ENCODE peak calls at places on chromosomes 3 and 15, in eight cellular contexts. M is endothelial cell, Y is NB4, X is GM20000, L is right lobe of liver, E is cardiac muscle cell, N is kidney epithelial cell, W is breast epithelium. T is an unnamed sample.

GRCh38 chr15:39016706-39017105 is 452.1 kb upstream of the RASGRP1 start:
- DNase-seq in M (no peak), Y (no peak), X (no peak), L (no peak), E (no peak), N (no peak), W (no peak), T (no peak)

GRCh38 chr3:64427671-64428070 is 202.4 kb upstream of the PRICKLE2 start:
- DNase-seq in M (no peak), Y (no peak), X (no peak), L (no peak), E (no peak), N (no peak), W (no peak), T (no peak)

GRCh38 chr3:186967686-186968085 is 37.4 kb downstream of the ST6GAL1 start:
- DNase-seq in M (no peak), Y (peak), X (no peak), L (no peak), E (no peak), N (no peak), W (no peak), T (no peak)

GRCh38 chr3:58336135-58336882 is 3.6 kb downstream of the PXK start:
- DNase-seq in M (no peak), Y (peak), X (no peak), L (no peak), E (no peak), N (peak), W (no peak), T (no peak)

GRCh38 chr3:125431391-125431790 is 56.3 kb upstream of the ZNF148 start:
- DNase-seq in M (no peak), Y (no peak), X (no peak), L (no peak), E (no peak), N (no peak), W (no peak), T (no peak)

GRCh38 chr3:72010044-72010443 is 225.1 kb upstream of the PROK2 start:
- DNase-seq in M (no peak), Y (peak), X (no peak), L (no peak), E (no peak), N (no peak), W (no peak), T (no peak)

GRCh38 chr3:64327039-64327804 is 102.0 kb upstream of the PRICKLE2 start:
- DNase-seq in M (no peak), Y (no peak), X (no peak), L (no peak), E (no peak), N (no peak), W (no peak), T (no peak)

GRCh38 chr3:129305592-129306091 is 27.0 kb downstream of the HMCES start:
- DNase-seq in M (peak), Y (no peak), X (no peak), L (no peak), E (peak), N (peak), W (peak), T (no peak)

GRCh38 chr15:38877471-38877870 is 312.9 kb upstream of the RASGRP1 start:
- DNase-seq in M (no peak), Y (no peak), X (no peak), L (peak), E (no peak), N (no peak), W (no peak), T (peak)

GRCh38 chr3:64104691-64105101 is 81.4 kb upstream of the PSMD6 start:
- DNase-seq in M (no peak), Y (no peak), X (no peak), L (no peak), E (no peak), N (peak), W (no peak), T (no peak)

GRCh38 chr3:149277338-149277813 is 55.7 kb upstream of the CP start:
- DNase-seq in M (no peak), Y (peak), X (peak), L (no peak), E (no peak), N (peak), W (no peak), T (peak)

GRCh38 chr3:126521122-126521891 is 2.6 kb upstream of the CHST13 start:
- DNase-seq in M (no peak), Y (no peak), X (no peak), L (no peak), E (no peak), N (no peak), W (no peak), T (no peak)

GRCh38 chr3:170128977-170129431 is 52.5 kb downstream of the PHC3 start:
- DNase-seq in M (no peak), Y (peak), X (peak), L (no peak), E (no peak), N (no peak), W (no peak), T (no peak)

GRCh38 chr3:185153170-185153733 is 392 bp upstream of the C3orf70 start:
- DNase-seq in M (peak), Y (no peak), X (peak), L (peak), E (no peak), N (no peak), W (no peak), T (no peak)

GRCh38 chr15:98800437-98801233 is 152.3 kb downstream of the IGF1R start:
- DNase-seq in M (peak), Y (peak), X (no peak), L (no peak), E (peak), N (peak), W (no peak), T (no peak)

GRCh38 chr15:80093854-80094418 is 34.5 kb downstream of the ZFAND6 start:
- DNase-seq in M (no peak), Y (peak), X (no peak), L (peak), E (peak), N (no peak), W (no peak), T (peak)

GRCh38 chr3:126137490-126138130 is 42.8 kb downstream of the ALDH1L1 start:
- DNase-seq in M (peak), Y (no peak), X (no peak), L (peak), E (no peak), N (no peak), W (peak), T (no peak)

GRCh38 chr3:139937674-139938279 is 2.8 kb downstream of the CLSTN2 start:
- DNase-seq in M (peak), Y (peak), X (peak), L (no peak), E (peak), N (no peak), W (no peak), T (no peak)
- TF ChIP-seq CTCF in M (peak), Y (peak), X (peak), L (peak), E (peak), N (peak), W (peak), T (peak)

GRCh38 chr3:43505351-43505750 is 116.5 kb downstream of the ANO10 start:
- DNase-seq in M (no peak), Y (no peak), X (no peak), L (no peak), E (no peak), N (no peak), W (no peak), T (no peak)
- TF ChIP-seq CTCF in M (no peak), Y (no peak), X (no peak), L (no peak), E (no peak), N (no peak), W (no peak), T (no peak)

DNA sequence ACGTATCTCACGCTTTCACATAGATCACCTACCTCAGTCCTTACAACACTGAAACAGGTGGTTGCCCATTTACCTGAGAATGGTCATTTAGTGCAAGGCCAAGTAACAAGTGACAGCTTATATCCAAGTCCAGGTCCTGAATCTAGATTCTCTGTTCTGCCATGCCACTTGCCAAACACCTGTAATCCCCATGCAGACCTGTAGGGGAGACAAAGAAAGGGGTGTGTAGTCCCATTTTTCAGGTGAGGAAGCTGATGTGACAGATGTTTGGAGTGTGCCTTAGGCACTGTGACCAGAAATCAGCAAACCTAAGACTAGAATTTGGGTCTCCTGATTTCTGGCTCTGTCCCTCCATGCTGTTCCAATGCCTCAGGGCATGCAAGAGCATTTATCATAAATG is 12.7 kb downstream of the ZNF35 start:
- DNase-seq in M (no peak), Y (no peak), X (no peak), L (no peak), E (no peak), N (no peak), W (no peak), T (no peak)
- TF ChIP-seq CTCF in M (peak), Y (no peak), X (no peak), L (no peak), E (peak), N (no peak), W (no peak), T (no peak)

DNA sequence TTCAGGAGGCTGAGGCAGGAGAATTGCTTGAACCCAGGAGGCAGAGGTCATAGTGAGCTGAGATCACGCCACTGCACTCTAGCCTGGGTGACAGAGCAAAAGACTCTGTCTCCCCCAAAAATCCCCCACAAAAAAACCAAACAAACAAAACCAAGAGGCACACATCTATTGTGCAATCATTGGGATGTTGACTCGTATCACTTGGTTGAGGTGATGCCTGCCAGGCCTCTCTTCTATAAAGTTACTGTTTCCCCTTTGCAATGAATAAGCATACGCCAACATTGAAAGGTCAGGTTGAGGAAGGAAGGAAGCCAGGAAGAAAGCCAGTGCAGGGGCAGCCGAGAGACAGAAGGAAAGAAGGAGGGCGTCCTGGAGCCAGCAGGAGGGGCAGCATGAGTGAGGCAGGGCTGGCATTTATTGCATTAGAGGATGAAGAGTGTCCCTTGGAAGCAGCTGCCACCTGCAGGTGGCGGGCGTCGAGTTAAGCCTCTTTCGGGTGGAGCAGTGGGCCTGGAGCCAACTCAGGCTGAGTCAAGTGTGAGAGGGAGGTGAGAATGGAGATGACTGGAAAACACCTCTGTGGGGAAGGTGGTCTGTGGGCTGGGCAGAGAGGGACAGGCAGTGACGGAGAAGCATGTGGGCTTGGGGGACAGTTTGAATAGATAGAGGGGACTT is 8.3 kb upstream of the CSPG4 start:
- DNase-seq in M (no peak), Y (peak), X (peak), L (no peak), E (peak), N (no peak), W (no peak), T (no peak)
- TF ChIP-seq CTCF in M (no peak), Y (peak), X (peak), L (peak), E (no peak), N (peak), W (no peak), T (peak)

GRCh38 chr15:90934949-90935751 is at the start of gene UNC45A:
- DNase-seq in M (peak), Y (peak), X (peak), L (peak), E (peak), N (no peak), W (peak), T (peak)
- TF ChIP-seq CTCF in M (no peak), Y (no peak), X (no peak), L (no peak), E (no peak), N (no peak), W (no peak), T (peak)

GRCh38 chr3:53721187-53721946 is 124.9 kb downstream of the CHDH start:
- DNase-seq in M (no peak), Y (no peak), X (no peak), L (no peak), E (no peak), N (no peak), W (no peak), T (no peak)
- TF ChIP-seq CTCF in M (no peak), Y (no peak), X (no peak), L (no peak), E (no peak), N (no peak), W (no peak), T (peak)

GRCh38 chr3:3133490-3133889 is 6.8 kb downstream of the TRNT1 start:
- DNase-seq in M (no peak), Y (peak), X (no peak), L (no peak), E (no peak), N (no peak), W (no peak), T (no peak)

GRCh38 chr3:3126477-3127431 is at the start of gene TRNT1:
- DNase-seq in M (peak), Y (peak), X (peak), L (peak), E (peak), N (peak), W (peak), T (peak)

GRCh38 chr3:3125977-3126376 is 763 bp upstream of the TRNT1 start:
- DNase-seq in M (no peak), Y (no peak), X (no peak), L (no peak), E (no peak), N (no peak), W (no peak), T (no peak)

GRCh38 chr3:3129579-3129978 is 2.8 kb downstream of the TRNT1 start:
- DNase-seq in M (no peak), Y (no peak), X (no peak), L (no peak), E (no peak), N (no peak), W (no peak), T (no peak)

DNA sequence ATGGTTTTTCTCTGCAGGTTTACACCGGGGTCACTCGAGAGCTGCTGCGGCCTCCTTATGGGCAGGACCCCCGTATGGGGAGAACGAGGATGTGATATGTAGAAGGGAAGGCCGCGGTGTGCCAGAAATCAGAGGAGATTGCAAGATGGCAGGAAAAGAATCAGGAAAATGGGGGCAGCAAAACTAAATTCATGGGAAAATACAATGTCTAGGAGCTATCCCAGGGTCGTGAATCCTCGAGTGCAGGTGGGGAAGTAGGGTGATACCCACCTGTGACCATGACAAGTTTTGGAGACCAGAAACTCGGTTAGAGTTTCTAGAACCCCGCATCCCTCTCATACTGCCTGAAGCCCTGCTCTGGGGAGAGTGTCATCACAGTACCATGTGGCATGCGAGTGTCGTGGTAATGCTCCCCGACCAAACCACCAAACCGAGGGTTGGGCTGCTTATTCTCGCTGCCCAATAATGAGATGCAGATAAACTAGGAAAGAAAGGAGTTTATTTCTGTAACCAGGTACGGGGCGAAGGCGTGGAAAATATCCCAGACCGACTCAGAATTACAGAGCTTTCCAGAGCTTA is 781 bp downstream of the TRNT1 start:
- DNase-seq in M (no peak), Y (peak), X (peak), L (no peak), E (no peak), N (no peak), W (no peak), T (no peak)
- TF ChIP-seq CTCF in M (no peak), Y (no peak), X (no peak), L (no peak), E (no peak), N (no peak), W (no peak), T (no peak)

GRCh38 chr3:142930510-142930909 is 33.0 kb downstream of the PAQR9 start:
- DNase-seq in M (no peak), Y (no peak), X (no peak), L (no peak), E (no peak), N (no peak), W (no peak), T (no peak)
- TF ChIP-seq CTCF in M (no peak), Y (no peak), X (no peak), L (peak), E (no peak), N (no peak), W (no peak), T (no peak)

DNA sequence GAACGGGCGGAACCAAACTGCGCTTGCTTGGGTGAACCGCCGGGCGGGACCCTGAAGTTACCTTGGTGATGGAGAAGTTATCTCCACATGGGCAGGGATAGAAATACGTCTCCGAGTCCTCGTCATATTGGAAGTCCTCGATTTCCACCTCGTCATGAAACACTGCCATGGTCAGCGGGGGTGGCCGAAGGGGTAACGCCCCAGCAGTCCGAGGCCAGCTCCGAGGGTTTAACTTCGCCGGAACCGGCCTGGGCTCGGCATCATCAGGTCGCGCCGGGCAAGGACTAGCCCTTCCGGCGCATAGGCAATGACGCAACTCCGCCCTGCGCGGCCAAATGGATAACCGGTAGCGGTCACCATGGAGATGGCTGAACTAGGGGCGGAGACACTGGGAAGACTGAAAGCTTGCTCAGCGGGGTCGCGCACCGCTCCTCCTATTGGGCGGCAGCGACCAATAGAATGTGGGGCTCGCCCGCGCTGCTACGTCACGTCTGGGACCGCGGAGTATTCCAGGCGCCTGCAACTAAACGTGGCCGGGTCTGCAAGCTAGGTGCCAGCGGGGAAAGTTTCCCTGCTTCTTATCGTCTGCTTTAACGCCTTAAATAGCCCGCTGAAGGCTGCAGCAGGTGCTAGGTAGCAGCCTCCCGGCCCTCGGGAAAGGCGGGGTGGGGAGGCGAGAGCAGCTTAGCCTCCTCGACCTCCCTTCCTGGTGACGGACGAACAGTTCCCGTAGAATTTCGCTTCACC is at the start of the genes DPH3 and OXNAD1:
- DNase-seq in M (peak), Y (peak), X (peak), L (peak), E (peak), N (peak), W (peak), T (peak)
- TF ChIP-seq CTCF in M (no peak), Y (no peak), X (no peak), L (no peak), E (no peak), N (no peak), W (no peak), T (no peak)

GRCh38 chr3:76369170-76369569 is 583.8 kb upstream of the ZNF717 start:
- DNase-seq in M (no peak), Y (peak), X (no peak), L (no peak), E (no peak), N (no peak), W (no peak), T (peak)
- TF ChIP-seq CTCF in M (no peak), Y (peak), X (no peak), L (no peak), E (no peak), N (peak), W (no peak), T (peak)

T was measured in LNCaP clone FGC.